ENCODE peak calls at places on chromosomes 3 and 15, in eight cellular contexts. L, N, G, I, J, Q, X and W are unnamed samples.

GRCh38 chr3:139317660-139318430 is 26.0 kb upstream of the MRPS22 start:
- DNase-seq in L (no peak), N (no peak), G (peak; percentile 67), I (no peak), J (no peak), Q (no peak), X (no peak), W (no peak)

GRCh38 chr15:85623648-85624047 is 171.1 kb downstream of the KLHL25 start:
- DNase-seq in L (no peak), N (peak; percentile 33), G (no peak), I (no peak), J (peak; percentile 61), Q (no peak), X (no peak), W (no peak)

GRCh38 chr3:43786102-43786952 is 95.6 kb downstream of the ABHD5 start:
- DNase-seq in L (no peak), N (no peak), G (no peak), I (no peak), J (no peak), Q (no peak), X (no peak), W (peak; percentile 49)

GRCh38 chr15:96687388-96688107 is 357.0 kb downstream of the NR2F2 start:
- DNase-seq in L (peak; percentile 36), N (no peak), G (no peak), I (no peak), J (no peak), Q (no peak), X (no peak), W (no peak)

GRCh38 chr3:133463441-133463860 is 63.6 kb downstream of the BFSP2 start:
- DNase-seq in L (no peak), N (no peak), G (no peak), I (no peak), J (no peak), Q (no peak), X (no peak), W (no peak)

GRCh38 chr3:184560992-184561328 is 625 bp upstream of the EPHB3 start:
- DNase-seq in L (no peak), N (no peak), G (no peak), I (no peak), J (no peak), Q (no peak), X (no peak), W (no peak)

GRCh38 chr3:104102386-104102785 is 1264.3 kb upstream of the ALCAM start:
- DNase-seq in L (peak; percentile 77), N (peak; percentile 63), G (peak; percentile 68), I (peak; percentile 24), J (peak; percentile 55), Q (no peak), X (peak; percentile 23), W (no peak)

GRCh38 chr3:12785096-12785495 is 11.4 kb upstream of the CAND2 start:
- DNase-seq in L (peak; percentile 34), N (no peak), G (no peak), I (no peak), J (no peak), Q (no peak), X (no peak), W (no peak)

GRCh38 chr15:79916424-79916823 is 19.6 kb upstream of the MTHFS start:
- DNase-seq in L (no peak), N (no peak), G (no peak), I (no peak), J (no peak), Q (no peak), X (no peak), W (no peak)

GRCh38 chr3:159340877-159341500 is 539.1 kb downstream of the MFSD1 start:
- DNase-seq in L (peak; percentile 48), N (peak; percentile 21), G (no peak), I (no peak), J (no peak), Q (no peak), X (no peak), W (no peak)

GRCh38 chr3:73614385-73614784 is 10.4 kb downstream of the PDZRN3 start:
- DNase-seq in L (no peak), N (peak; percentile 98), G (peak; percentile 50), I (no peak), J (peak; percentile 91), Q (no peak), X (no peak), W (no peak)

GRCh38 chr3:122183521-122183892 is at the start of gene CASR:
- DNase-seq in L (peak; percentile 52), N (peak; percentile 4), G (peak; percentile 49), I (no peak), J (no peak), Q (peak; percentile 56), X (no peak), W (no peak)
- H3K4me3 ChIP-seq in L (peak within 1 kb of the TSS; percentile 84), N (peak within 1 kb of the TSS; percentile 31), G (no peak within 1 kb of the TSS), I (peak within 1 kb of the TSS; percentile 2), J (no peak within 1 kb of the TSS), Q (no peak within 1 kb of the TSS), X (peak within 1 kb of the TSS; percentile 59), W (no peak within 1 kb of the TSS)

DNA sequence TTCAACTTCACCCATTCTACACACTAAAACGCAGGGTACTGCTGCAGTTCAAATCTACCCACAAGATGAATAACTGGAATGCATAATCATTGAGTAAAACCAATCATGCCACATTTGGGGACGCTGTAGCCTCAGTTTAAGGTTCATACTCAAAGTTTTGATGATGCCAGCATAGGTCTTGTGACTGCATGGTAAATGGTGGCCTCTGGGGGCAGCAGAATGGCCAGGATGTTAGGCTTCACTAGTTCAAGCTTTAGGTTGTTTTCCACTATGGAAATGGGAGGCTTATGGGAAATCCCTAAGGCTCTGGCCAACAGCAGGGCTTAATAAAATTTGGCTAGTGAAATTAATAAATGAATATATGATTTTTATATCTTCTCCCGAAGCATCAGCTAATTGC is 104.3 kb upstream of the TSC22D2 start:
- DNase-seq in L (peak; percentile 66), N (no peak), G (no peak), I (no peak), J (no peak), Q (no peak), X (peak; percentile 4), W (no peak)
- TF ChIP-seq CTCF in L (peak; percentile 70), N (peak; percentile 26), G (peak; percentile 31), I (peak; percentile 64), J (no peak), Q (peak; percentile 33), X (peak; percentile 43), W (no peak)

GRCh38 chr3:151976211-151977050 is 103.0 kb downstream of the SUCNR1 start:
- DNase-seq in L (no peak), N (peak; percentile 91), G (peak; percentile 87), I (peak; percentile 95), J (peak; percentile 96), Q (no peak), X (no peak), W (no peak)
- H3K4me3 ChIP-seq in L (no peak overlapping the region), N (no peak overlapping the region), G (no peak overlapping the region), I (no peak overlapping the region), J (no peak overlapping the region), Q (no peak overlapping the region), X (no peak overlapping the region), W (no peak overlapping the region)

DNA sequence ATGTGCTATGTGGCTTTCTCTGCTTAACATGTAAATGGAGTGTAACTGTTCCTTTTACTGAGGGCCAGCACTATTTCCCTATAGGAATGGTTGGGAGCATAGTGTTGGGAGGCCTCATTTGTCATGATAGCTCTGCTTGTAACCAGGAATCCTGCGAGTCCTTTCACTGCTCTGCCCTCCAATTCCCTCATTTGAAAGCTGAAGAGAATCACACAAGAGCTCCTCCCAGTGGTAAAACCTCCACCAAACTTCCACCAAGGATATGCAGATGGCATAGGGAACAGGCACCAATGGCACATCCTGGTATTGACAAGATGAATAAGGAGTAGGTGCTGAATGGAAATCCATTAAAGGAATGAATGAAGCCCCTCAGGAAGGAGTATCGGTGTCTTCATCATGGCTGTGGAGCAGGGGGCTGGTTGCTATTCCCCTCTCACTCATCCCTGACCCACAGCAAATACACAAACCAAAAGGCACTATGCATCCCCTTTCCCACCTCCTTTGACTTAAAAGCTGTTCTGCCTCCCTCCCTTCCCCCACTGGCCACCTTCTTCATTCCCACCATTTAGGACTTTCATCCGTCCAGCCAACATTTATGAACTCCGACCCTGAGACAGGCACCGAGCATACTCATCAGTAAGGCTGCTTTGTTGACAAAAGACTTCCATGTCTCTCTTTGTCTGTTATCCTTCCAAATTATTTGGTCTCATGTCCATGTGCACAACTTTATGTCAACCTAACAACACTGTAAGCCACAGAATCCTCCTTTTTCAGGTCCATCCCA is 560.8 kb downstream of the FOXP1 start:
- DNase-seq in L (peak; percentile 88), N (peak; percentile 40), G (peak; percentile 59), I (no peak), J (peak; percentile 10), Q (no peak), X (no peak), W (no peak)
- TF ChIP-seq CTCF in L (peak; percentile 79), N (peak; percentile 36), G (peak; percentile 36), I (peak; percentile 17), J (peak; percentile 24), Q (peak; percentile 20), X (no peak), W (no peak)

DNA sequence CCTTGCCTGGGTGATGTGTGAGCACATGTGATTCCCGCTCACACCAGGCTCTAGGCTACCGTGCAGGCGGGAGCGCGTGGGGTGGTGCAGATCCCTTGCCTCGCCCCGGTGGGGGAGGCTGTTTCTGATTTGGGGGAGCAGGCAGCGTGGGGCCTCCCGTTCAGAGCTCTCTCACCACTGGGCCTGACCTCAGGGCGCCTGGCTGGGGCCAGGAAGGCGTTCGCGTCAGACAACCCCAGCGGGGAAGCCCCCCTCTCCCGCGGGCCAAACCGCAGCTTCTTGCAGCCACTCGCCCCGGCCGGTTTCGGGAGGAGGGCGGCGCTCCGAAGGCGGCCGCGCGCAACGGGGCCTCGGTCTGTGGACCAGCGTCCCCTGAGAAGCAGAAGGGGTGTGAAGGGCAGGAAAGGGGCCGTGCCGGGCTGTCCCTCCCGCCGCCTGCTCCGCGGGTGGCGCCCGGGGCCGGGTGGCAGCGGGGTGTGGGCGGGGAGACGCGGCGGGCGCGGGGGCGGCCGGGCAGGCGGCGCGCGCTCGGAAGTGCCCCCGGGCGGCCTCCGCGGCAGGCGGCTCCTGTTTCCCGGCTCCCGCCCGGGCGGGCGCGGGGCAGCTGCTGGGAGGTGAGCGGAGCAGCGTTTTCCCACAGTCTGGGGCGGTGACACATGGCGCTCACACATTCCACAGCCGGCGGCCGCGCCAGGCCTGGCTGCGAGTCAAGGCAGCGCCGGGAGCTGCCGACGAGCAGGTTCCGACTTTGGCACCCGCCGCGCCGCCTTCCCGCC is 65.1 kb upstream of the HES1 start:
- DNase-seq in L (peak; percentile 73), N (peak; percentile 94), G (peak; percentile 99), I (no peak), J (peak; percentile 87), Q (peak; percentile 88), X (peak; percentile 50), W (no peak)
- H3K4me3 ChIP-seq in L (peak overlapping the region; percentile 57), N (peak overlapping the region; percentile 22), G (peak overlapping the region; percentile 13), I (peak overlapping the region; percentile 48), J (peak overlapping the region; percentile 46), Q (peak overlapping the region; percentile 28), X (peak overlapping the region; percentile 42), W (peak overlapping the region; percentile 63)

DNA sequence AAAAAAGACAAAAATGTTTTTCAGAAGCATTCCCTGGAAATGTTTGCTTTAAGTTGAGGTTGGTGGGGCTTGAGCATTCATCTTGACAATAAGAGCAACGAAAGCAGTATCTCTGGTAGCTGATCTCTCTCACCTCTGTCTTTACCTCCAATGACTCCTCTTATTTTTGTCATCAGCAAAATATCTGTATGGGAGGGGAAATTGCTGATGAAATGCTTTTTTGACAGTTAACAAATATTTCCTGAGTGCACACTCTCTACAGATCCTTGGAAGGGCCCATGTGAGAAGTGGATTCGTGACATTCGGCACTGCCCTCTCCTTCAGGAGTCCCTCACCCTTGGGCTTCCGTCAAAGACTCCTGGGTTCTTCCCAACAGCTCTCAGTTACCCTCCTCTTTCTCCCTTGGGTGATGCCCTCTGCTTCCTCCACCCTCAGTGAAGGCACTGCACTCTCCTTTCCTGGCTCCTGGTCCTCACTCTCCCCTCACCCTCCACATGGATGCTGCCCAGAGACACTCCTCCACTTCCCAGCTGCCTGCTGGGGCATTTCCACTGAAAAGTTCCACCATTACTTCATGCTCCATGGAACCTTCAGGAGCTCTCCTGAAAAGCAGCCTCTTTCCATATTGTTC is 2.9 kb upstream of the CGNL1 start:
- DNase-seq in L (no peak), N (no peak), G (no peak), I (no peak), J (no peak), Q (no peak), X (no peak), W (no peak)
- TF ChIP-seq CTCF in L (no peak), N (no peak), G (no peak), I (no peak), J (no peak), Q (no peak), X (no peak), W (no peak)